ENCODE peak calls at places on chromosomes 16 and 17, in nine cellular contexts. L is caudate nucleus, I is ovary, H is NCI-H1092 treated with DMSO at 0.1 percent for 48 hours, R is amygdala, A is Right ventricle myocardium superior, G is WTC11, Z is HS-5, W is head of caudate nucleus. J is an unnamed sample.

GRCh38 chr17:69326302-69327059 is 452 bp downstream of the ABCA5 start:
- DNase-seq in L (no peak), I (no peak), H (peak), R (no peak), A (no peak), G (no peak), Z (peak), W (peak), J (no peak)

GRCh38 chr17:59427425-59427921 is 96.0 kb downstream of the YPEL2 start:
- DNase-seq in L (peak), I (no peak), H (no peak), R (no peak), A (no peak), G (no peak), Z (peak), W (peak), J (peak)

GRCh38 chr16:74556375-74556922 is 50.5 kb downstream of the GLG1 start:
- DNase-seq in L (no peak), I (no peak), H (no peak), R (no peak), A (no peak), G (no peak), Z (no peak), W (no peak), J (no peak)

GRCh38 chr17:48611213-48611612 is 396 bp upstream of the HOXB7 start:
- DNase-seq in L (no peak), I (no peak), H (no peak), R (no peak), A (no peak), G (no peak), Z (no peak), W (no peak), J (no peak)

GRCh38 chr17:79706931-79707382 is 23.8 kb upstream of the ENPP7 start:
- DNase-seq in L (no peak), I (peak), H (no peak), R (no peak), A (no peak), G (no peak), Z (no peak), W (no peak), J (no peak)

GRCh38 chr16:65218348-65218747 is 96.5 kb upstream of the CDH11 start:
- DNase-seq in L (no peak), I (no peak), H (no peak), R (no peak), A (no peak), G (no peak), Z (no peak), W (no peak), J (no peak)

GRCh38 chr16:16014329-16015224 is 65.2 kb downstream of the ABCC1 start:
- DNase-seq in L (no peak), I (peak), H (peak), R (no peak), A (peak), G (no peak), Z (no peak), W (no peak), J (no peak)

GRCh38 chr16:64589836-64590235 is 532.0 kb downstream of the CDH11 start:
- DNase-seq in L (no peak), I (no peak), H (no peak), R (no peak), A (no peak), G (no peak), Z (peak), W (no peak), J (peak)

GRCh38 chr17:17170346-17170976 is 35.7 kb downstream of the PLD6 start:
- DNase-seq in L (no peak), I (no peak), H (no peak), R (no peak), A (peak), G (no peak), Z (no peak), W (no peak), J (no peak)

GRCh38 chr17:62965649-62966425 is at the start of gene TANC2:
- DNase-seq in L (peak), I (peak), H (peak), R (peak), A (peak), G (peak), Z (no peak), W (peak), J (peak)

GRCh38 chr16:87560428-87561199 is 41.7 kb upstream of the JPH3 start:
- DNase-seq in L (no peak), I (peak), H (no peak), R (no peak), A (peak), G (peak), Z (no peak), W (no peak), J (no peak)

GRCh38 chr17:4948997-4949320 is 629 bp upstream of the PFN1 start:
- DNase-seq in L (peak), I (peak), H (no peak), R (no peak), A (peak), G (peak), Z (no peak), W (peak), J (peak)

GRCh38 chr16:89395150-89396142 is 94.9 kb downstream of the ANKRD11 start:
- DNase-seq in L (peak), I (peak), H (peak), R (peak), A (peak), G (no peak), Z (peak), W (peak), J (peak)

GRCh38 chr17:27380551-27380950 is 75.7 kb upstream of the KSR1 start:
- DNase-seq in L (no peak), I (no peak), H (no peak), R (no peak), A (no peak), G (no peak), Z (no peak), W (no peak), J (no peak)

GRCh38 chr17:27526603-27527002 is 70.4 kb downstream of the KSR1 start:
- DNase-seq in L (no peak), I (no peak), H (no peak), R (no peak), A (peak), G (peak), Z (no peak), W (peak), J (no peak)

GRCh38 chr16:25713785-25714570 is 22.2 kb downstream of the HS3ST4 start:
- DNase-seq in L (no peak), I (no peak), H (no peak), R (no peak), A (no peak), G (no peak), Z (no peak), W (no peak), J (no peak)

GRCh38 chr16:17469011-17469741 is 1.6 kb downstream of the XYLT1 start:
- DNase-seq in L (no peak), I (no peak), H (no peak), R (no peak), A (no peak), G (no peak), Z (peak), W (no peak), J (no peak)

GRCh38 chr16:28309811-28310311 is 17.5 kb downstream of the SBK1 start:
- DNase-seq in L (no peak), I (no peak), H (no peak), R (no peak), A (peak), G (no peak), Z (no peak), W (no peak), J (no peak)

GRCh38 chr17:80824549-80825470 is 166.8 kb upstream of the CHMP6 start:
- DNase-seq in L (no peak), I (no peak), H (no peak), R (no peak), A (no peak), G (no peak), Z (no peak), W (no peak), J (no peak)

GRCh38 chr17:27889711-27890251 is 3.4 kb downstream of the LYRM9 start:
- DNase-seq in L (no peak), I (no peak), H (no peak), R (no peak), A (no peak), G (no peak), Z (no peak), W (no peak), J (no peak)

GRCh38 chr17:75850928-75851692 is 4.0 kb downstream of the WBP2 start:
- DNase-seq in L (peak), I (no peak), H (no peak), R (peak), A (peak), G (no peak), Z (no peak), W (peak), J (no peak)

J was measured in amniotic stem cell.